ENCODE peak calls at places on chromosomes 16 and 17, in nine cellular contexts. A is ovary; K is fibroblast of villous mesenchyme; R is stimulated activated CD8-positive, alpha-beta memory T cell treated with anti-CD3 and anti-CD28 coated beads, Interleukin-2, amount 100 ng/mL, for 1 hour; N is naive B cell; G is substantia nigra; O is stimulated activated CD4-positive, alpha-beta T cell treated with anti-CD3 and anti-CD28 coated beads, TNF-alpha, amount 100 ng/mL, for 1 hour; D is heart right ventricle; Q is hepatic stellate cell. M is an unnamed sample.
A peak's percentile ranks its signal among the peaks of the same experiment; 100 is the strongest.

GRCh38 chr17:62676952-62677596 is 49.6 kb downstream of the MRC2 start:
- DNase-seq in K (no peak), O (no peak), D (no peak), N (no peak), A (no peak), R (no peak), G (peak; percentile 24), Q (no peak), M (no peak)

GRCh38 chr16:16131204-16131603 is 92.1 kb downstream of the ABCC6 start:
- DNase-seq in N (no peak), G (no peak), O (no peak), Q (no peak), K (no peak), D (no peak), A (no peak), R (no peak), M (no peak)

GRCh38 chr16:89525146-89525913 is 17.1 kb downstream of the SPG7 start:
- DNase-seq in O (no peak), R (no peak), Q (no peak), A (no peak), G (no peak), D (peak; percentile 54), K (no peak), N (peak; percentile 47), M (no peak)

GRCh38 chr17:46162871-46163270 is 30.4 kb downstream of the KANSL1 start:
- DNase-seq in Q (no peak), O (no peak), N (no peak), D (no peak), A (no peak), R (no peak), K (no peak), G (no peak), M (no peak)

GRCh38 chr16:67942200-67942509 is 1.8 kb downstream of the LCAT start:
- DNase-seq in Q (peak; percentile 66), G (no peak), N (no peak), K (no peak), R (no peak), A (no peak), O (no peak), D (no peak), M (no peak)

GRCh38 chr17:80826955-80827645 is 164.5 kb upstream of the CHMP6 start:
- DNase-seq in G (peak; percentile 40), A (no peak), K (peak; percentile 92), R (no peak), N (no peak), O (no peak), D (peak; percentile 23), Q (peak; percentile 36), M (no peak)

GRCh38 chr17:50297407-50297865 is 23.2 kb downstream of the TMEM92 start:
- DNase-seq in G (peak; percentile 48), D (peak; percentile 71), O (peak; percentile 53), N (peak; percentile 74), Q (peak; percentile 70), A (peak; percentile 83), R (peak; percentile 54), K (peak; percentile 73), M (peak; percentile 70)

GRCh38 chr16:23949630-23950290 is 114.0 kb downstream of the PRKCB start:
- DNase-seq in D (no peak), K (no peak), O (peak; percentile 27), N (peak; percentile 74), R (peak; percentile 35), Q (no peak), A (no peak), G (no peak), M (peak; percentile 20)

GRCh38 chr17:71423871-71424546 is 696.8 kb upstream of the SOX9 start:
- DNase-seq in Q (no peak), D (no peak), K (peak; percentile 59), N (no peak), A (no peak), G (no peak), O (no peak), R (no peak), M (no peak)

GRCh38 chr16:64410306-64410705 is 711.6 kb downstream of the CDH11 start:
- DNase-seq in K (no peak), G (no peak), A (no peak), O (no peak), R (no peak), Q (no peak), N (no peak), D (no peak), M (no peak)

GRCh38 chr17:27846042-27846655 is 45.8 kb upstream of the NOS2 start:
- DNase-seq in A (no peak), R (peak; percentile 4), N (no peak), D (no peak), O (no peak), Q (no peak), G (no peak), K (no peak), M (peak; percentile 15)

M was measured in stimulated activated naive CD4-positive, alpha-beta T cell treated with Interleukin-2 at 50 U/mL for 16 hours.